ENCODE peak calls at places on chromosomes 7 and 10, in six cellular contexts. V is K562, M is A549, U is GM12878, I is endothelial cell of umbilical vein, L is HepG2. D is an unnamed sample.

GRCh38 chr10:88979153-88979562 is 11.4 kb upstream of the FAS start:
- DNase-seq in V (no peak), M (no peak), U (no peak), I (no peak), L (no peak), D (no peak)

GRCh38 chr10:2798340-2798739 is 269.0 kb upstream of the PFKP start:
- DNase-seq in V (no peak), M (no peak), U (no peak), I (no peak), L (no peak), D (no peak)

GRCh38 chr7:26457702-26458327 is 166.2 kb downstream of the SNX10 start:
- DNase-seq in V (no peak), M (no peak), U (no peak), I (peak; percentile 65), L (no peak), D (no peak)

GRCh38 chr7:44277851-44278250 is 47.5 kb downstream of the CAMK2B start:
- DNase-seq in V (no peak), M (no peak), U (no peak), I (no peak), L (no peak), D (no peak)

GRCh38 chr10:115638246-115638645 is 545.1 kb downstream of the ATRNL1 start:
- DNase-seq in V (no peak), M (no peak), U (no peak), I (no peak), L (no peak), D (no peak)

GRCh38 chr7:101586078-101586941 is 42.8 kb downstream of the MYL10 start:
- DNase-seq in V (peak; percentile 64), M (no peak), U (no peak), I (no peak), L (no peak), D (no peak)

GRCh38 chr10:26858707-26859034 is 2.1 kb downstream of the ABI1 start:
- DNase-seq in V (no peak), M (no peak), U (no peak), I (no peak), L (no peak), D (peak; percentile 26)

GRCh38 chr7:118918556-118918955 is 694.1 kb downstream of the ANKRD7 start:
- DNase-seq in V (no peak), M (peak; percentile 19), U (no peak), I (no peak), L (peak; percentile 15), D (peak; percentile 48)

GRCh38 chr10:43931308-43931930 is 282.7 kb upstream of the ZNF32 start:
- DNase-seq in V (no peak), M (no peak), U (no peak), I (no peak), L (no peak), D (no peak)

GRCh38 chr7:128900237-128900636 is 10.3 kb downstream of the KCP start:
- DNase-seq in V (no peak), M (no peak), U (no peak), I (no peak), L (no peak), D (no peak)

GRCh38 chr10:92822964-92823363 is 25.4 kb upstream of the EXOC6 start:
- DNase-seq in V (no peak), M (peak; percentile 44), U (no peak), I (peak; percentile 92), L (no peak), D (peak; percentile 64)

GRCh38 chr10:819326-819725 is 112.2 kb downstream of the LARP4B start:
- DNase-seq in V (no peak), M (no peak), U (no peak), I (no peak), L (no peak), D (no peak)

GRCh38 chr7:131042269-131043160 is 285.2 kb upstream of the MKLN1 start:
- DNase-seq in V (no peak), M (no peak), U (no peak), I (no peak), L (no peak), D (no peak)

GRCh38 chr7:41224063-41224763 is 478.7 kb downstream of the INHBA start:
- DNase-seq in V (no peak), M (no peak), U (no peak), I (peak; percentile 56), L (no peak), D (no peak)

GRCh38 chr7:124076844-124077243 is 44.0 kb upstream of the TMEM229A start:
- DNase-seq in V (no peak), M (no peak), U (no peak), I (no peak), L (no peak), D (no peak)

GRCh38 chr10:132596742-132597279 is 59.2 kb downstream of the INPP5A start:
- DNase-seq in V (no peak), M (no peak), U (no peak), I (no peak), L (no peak), D (no peak)

GRCh38 chr10:43044444-43045245 is 32.2 kb upstream of the RET start:
- DNase-seq in V (no peak), M (no peak), U (no peak), I (no peak), L (no peak), D (peak; percentile 87)

GRCh38 chr10:48555310-48556042 is 49.4 kb downstream of the ARHGAP22 start:
- DNase-seq in V (no peak), M (no peak), U (no peak), I (no peak), L (no peak), D (no peak)

GRCh38 chr7:151626422-151627115 is 106.9 kb upstream of the RHEB start:
- DNase-seq in V (no peak), M (peak; percentile 76), U (no peak), I (no peak), L (peak; percentile 45), D (peak; percentile 78)

GRCh38 chr10:490256-490655 is 199.2 kb downstream of the DIP2C start:
- DNase-seq in V (no peak), M (no peak), U (no peak), I (no peak), L (no peak), D (no peak)

GRCh38 chr7:158030071-158030470 is 557.6 kb downstream of the PTPRN2 start:
- DNase-seq in V (no peak), M (no peak), U (no peak), I (no peak), L (no peak), D (no peak)

GRCh38 chr10:23871211-23871610 is 337.7 kb upstream of the KIAA1217 start:
- DNase-seq in V (no peak), M (no peak), U (no peak), I (no peak), L (no peak), D (peak; percentile 93)

GRCh38 chr10:97903128-97904025 is 53.7 kb downstream of the GOLGA7B start:
- DNase-seq in V (no peak), M (no peak), U (no peak), I (no peak), L (no peak), D (no peak)
- TF ChIP-seq CTCF in V (no peak), M (no peak), U (no peak), I (no peak), L (no peak), D (peak; percentile 2)

DNA sequence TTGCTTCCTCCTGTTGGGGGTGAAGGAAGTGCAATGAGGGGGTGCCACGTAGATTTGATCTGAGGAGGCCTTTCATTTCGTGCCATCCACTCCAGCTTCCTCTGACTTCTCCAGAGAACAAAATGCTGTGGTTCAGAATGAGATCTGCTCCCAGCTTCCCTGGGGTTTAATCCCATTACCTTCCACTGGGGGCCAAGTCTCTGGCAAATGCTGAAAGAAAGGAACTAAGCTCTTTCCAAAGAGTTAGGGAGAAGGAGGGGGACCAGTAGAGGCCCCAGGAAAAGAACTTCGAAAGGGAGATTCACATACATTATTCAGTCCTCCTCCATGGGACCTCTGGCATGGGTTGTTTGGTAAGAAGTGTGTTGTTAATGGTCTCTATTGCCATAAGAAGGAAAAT is 727.0 kb downstream of the TYW1 start:
- DNase-seq in V (no peak), M (no peak), U (no peak), I (no peak), L (no peak), D (no peak)
- TF ChIP-seq MYC in V (no peak), M (no peak), U (no peak), I (no peak), L (no peak), D (no peak)

DNA sequence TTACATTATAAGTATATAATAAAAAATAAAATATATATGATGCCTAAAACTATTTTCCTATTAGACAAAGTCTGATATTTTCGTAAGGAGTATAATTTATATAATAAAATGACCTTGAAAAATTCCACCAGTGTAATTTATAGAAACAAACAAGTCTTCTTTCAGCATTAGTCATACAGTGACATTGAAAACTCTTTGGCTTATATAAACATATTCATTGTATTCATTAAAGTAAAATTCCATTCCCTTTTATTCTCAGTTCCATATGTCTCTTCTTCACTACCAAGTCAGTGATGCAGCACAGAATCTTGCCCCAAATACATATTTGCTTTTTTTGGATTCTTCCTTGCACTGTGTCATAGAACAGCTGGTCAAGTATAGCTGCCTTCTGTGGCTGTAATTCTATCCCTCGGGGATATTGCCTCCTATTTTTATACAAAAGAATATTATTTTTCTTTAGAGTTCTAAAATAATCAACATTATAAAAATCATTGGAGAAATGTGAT is 884.5 kb upstream of the POT1 start:
- DNase-seq in V (no peak), M (no peak), U (no peak), I (no peak), L (no peak), D (no peak)
- TF ChIP-seq CTCF in V (no peak), M (no peak), U (no peak), I (no peak), L (no peak), D (no peak)

DNA sequence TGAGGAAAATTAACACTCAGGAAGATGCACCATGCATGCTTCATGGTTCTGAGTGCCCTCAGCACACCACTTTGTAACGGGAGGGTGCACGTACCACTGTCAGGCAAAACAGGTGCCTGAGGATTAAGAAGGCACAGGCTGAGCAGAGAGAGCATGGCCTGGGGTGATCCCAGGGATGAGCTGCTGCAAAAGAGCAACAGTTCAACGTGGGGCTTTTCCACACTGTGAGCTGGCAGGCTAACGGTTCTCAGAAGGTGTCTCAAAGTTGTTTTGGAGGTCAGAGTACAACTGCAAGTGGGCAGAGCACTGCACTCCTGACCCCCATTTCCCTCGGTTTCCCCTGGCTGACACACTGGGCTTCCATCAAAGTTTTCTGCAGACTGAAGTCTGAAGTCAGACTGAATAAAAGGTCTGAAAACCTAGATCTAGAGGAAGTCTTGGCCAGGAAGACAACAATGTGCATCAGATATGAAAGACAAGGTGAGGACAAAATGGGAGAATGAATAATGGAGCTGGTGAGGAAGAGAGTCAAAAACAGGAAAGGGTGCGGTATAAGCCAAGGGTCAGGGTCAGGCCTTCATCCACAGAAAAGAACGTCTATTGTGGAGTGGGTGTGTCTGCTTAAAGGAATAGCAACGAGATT is 20.5 kb downstream of the ZNF438 start:
- DNase-seq in V (no peak), M (no peak), U (no peak), I (peak; percentile 77), L (peak; percentile 5), D (no peak)
- TF ChIP-seq MYC in V (no peak), M (no peak), U (no peak), I (no peak), L (no peak), D (no peak)

D was measured in NB4.